ENCODE peak calls at places on chromosomes 3 and 15, in seven cellular contexts. P is EH, N is iris pigment epithelial cell, X is sciatic nerve, K is heart left ventricle, Q is aorta, U is AG04450. M is an unnamed sample.

GRCh38 chr15:31801152-31801551 is 229.2 kb upstream of the CHRNA7 start:
- DNase-seq in U (no peak), K (peak; percentile 46), Q (no peak), P (no peak), N (no peak), X (no peak), M (no peak)

GRCh38 chr15:100001405-100001804 is 268.2 kb upstream of the LYSMD4 start:
- DNase-seq in X (peak; percentile 33), U (no peak), P (no peak), Q (no peak), N (no peak), K (no peak), M (no peak)

GRCh38 chr3:105767776-105768175 is 101.0 kb downstream of the CBLB start:
- DNase-seq in X (no peak), P (no peak), K (no peak), Q (no peak), N (no peak), U (no peak), M (no peak)

GRCh38 chr3:47001731-47002489 is 22.4 kb downstream of the NBEAL2 start:
- DNase-seq in N (no peak), X (peak; percentile 51), K (no peak), U (no peak), Q (peak; percentile 42), P (no peak), M (no peak)

GRCh38 chr15:77720617-77721016 is 87.9 kb upstream of the LINGO1 start:
- DNase-seq in K (no peak), X (no peak), N (no peak), U (no peak), Q (no peak), P (peak; percentile 1), M (no peak)

GRCh38 chr3:49534581-49535495 is 19.4 kb upstream of the BSN start:
- DNase-seq in U (no peak), X (no peak), N (no peak), P (no peak), K (no peak), Q (no peak), M (no peak)

GRCh38 chr3:134974621-134975020 is 179.6 kb downstream of the EPHB1 start:
- DNase-seq in P (no peak), U (no peak), K (no peak), N (no peak), X (no peak), Q (no peak), M (no peak)

GRCh38 chr15:51212239-51212638 is 117.5 kb upstream of the TNFAIP8L3 start:
- DNase-seq in P (no peak), X (no peak), Q (no peak), N (no peak), K (no peak), U (no peak), M (no peak)

GRCh38 chr15:66655511-66655910 is 46.5 kb upstream of the SMAD6 start:
- DNase-seq in Q (peak; percentile 40), X (no peak), N (no peak), K (no peak), U (no peak), P (no peak), M (no peak)

GRCh38 chr3:51997935-51998596 is 2.4 kb upstream of the RPL29 start:
- DNase-seq in Q (no peak), P (no peak), U (no peak), X (no peak), N (no peak), K (no peak), M (no peak)

GRCh38 chr3:33768578-33768977 is 29.9 kb upstream of the PDCD6IP start:
- DNase-seq in X (no peak), U (no peak), Q (no peak), P (no peak), K (no peak), N (no peak), M (no peak)

GRCh38 chr15:64216722-64217428 is 54.1 kb upstream of the PPIB start:
- DNase-seq in X (no peak), N (no peak), K (peak; percentile 32), Q (no peak), U (no peak), P (no peak), M (peak; percentile 6)

GRCh38 chr3:183911087-183911486 is 26.4 kb upstream of the PARL start:
- DNase-seq in K (no peak), N (no peak), U (no peak), X (no peak), P (no peak), Q (no peak), M (no peak)

GRCh38 chr15:52491460-52491859 is 37.2 kb downstream of the MYO5A start:
- DNase-seq in N (peak; percentile 39), X (no peak), P (peak; percentile 83), K (no peak), Q (no peak), U (no peak), M (peak; percentile 47)

M was measured in cardiac fibroblast.